ENCODE peak calls at places on chromosomes 4 and X, in nine cellular contexts. One of them, this sample, is unnamed.

GRCh38 chr4:54568184-54568583 is 89.6 kb upstream of the KIT start:
- DNase-seq in NCI-H446: no peak
- DNase-seq in tibial artery: no peak
- DNase-seq in stimulated activated CD4-positive, alpha-beta T cell treated with anti-CD3 and anti-CD28 coated beads, Interleukin-15, amount 100 ng/mL, for 1 hour: no peak
- DNase-seq in GOT3: no peak
- DNase-seq in memory B cell: no peak
- DNase-seq in osteocyte: no peak
- DNase-seq in dermis microvascular lymphatic vessel endothelial cell: no peak
- DNase-seq in AG04449: peak; percentile 64
- DNase-seq in this sample: peak; percentile 3

GRCh38 chr4:42339935-42340406 is 57.3 kb upstream of the SHISA3 start:
- DNase-seq in osteocyte: no peak
- DNase-seq in tibial artery: peak; percentile 51
- DNase-seq in stimulated activated CD4-positive, alpha-beta T cell treated with anti-CD3 and anti-CD28 coated beads, Interleukin-15, amount 100 ng/mL, for 1 hour: no peak
- DNase-seq in GOT3: no peak
- DNase-seq in NCI-H446: no peak
- DNase-seq in memory B cell: no peak
- DNase-seq in AG04449: no peak
- DNase-seq in dermis microvascular lymphatic vessel endothelial cell: peak; percentile 76
- DNase-seq in this sample: peak; percentile 56

GRCh38 chr4:13159041-13159620 is 325.0 kb downstream of the RAB28 start:
- DNase-seq in AG04449: no peak
- DNase-seq in NCI-H446: no peak
- DNase-seq in memory B cell: no peak
- DNase-seq in dermis microvascular lymphatic vessel endothelial cell: no peak
- DNase-seq in GOT3: no peak
- DNase-seq in stimulated activated CD4-positive, alpha-beta T cell treated with anti-CD3 and anti-CD28 coated beads, Interleukin-15, amount 100 ng/mL, for 1 hour: no peak
- DNase-seq in osteocyte: no peak
- DNase-seq in tibial artery: no peak
- DNase-seq in this sample: no peak

GRCh38 chr4:9904976-9905587 is 116.2 kb downstream of the SLC2A9 start:
- DNase-seq in dermis microvascular lymphatic vessel endothelial cell: no peak
- DNase-seq in osteocyte: no peak
- DNase-seq in NCI-H446: no peak
- DNase-seq in memory B cell: no peak
- DNase-seq in tibial artery: no peak
- DNase-seq in stimulated activated CD4-positive, alpha-beta T cell treated with anti-CD3 and anti-CD28 coated beads, Interleukin-15, amount 100 ng/mL, for 1 hour: no peak
- DNase-seq in GOT3: no peak
- DNase-seq in AG04449: no peak
- DNase-seq in this sample: no peak

GRCh38 chr4:39026096-39026495 is 6.1 kb downstream of the TMEM156 start:
- DNase-seq in NCI-H446: no peak
- DNase-seq in AG04449: no peak
- DNase-seq in osteocyte: no peak
- DNase-seq in tibial artery: no peak
- DNase-seq in stimulated activated CD4-positive, alpha-beta T cell treated with anti-CD3 and anti-CD28 coated beads, Interleukin-15, amount 100 ng/mL, for 1 hour: no peak
- DNase-seq in memory B cell: no peak
- DNase-seq in dermis microvascular lymphatic vessel endothelial cell: no peak
- DNase-seq in GOT3: no peak
- DNase-seq in this sample: no peak

GRCh38 chrX:20061869-20062254 is 54.8 kb downstream of the MAP7D2 start:
- DNase-seq in osteocyte: no peak
- DNase-seq in NCI-H446: no peak
- DNase-seq in tibial artery: no peak
- DNase-seq in AG04449: no peak
- DNase-seq in GOT3: no peak
- DNase-seq in stimulated activated CD4-positive, alpha-beta T cell treated with anti-CD3 and anti-CD28 coated beads, Interleukin-15, amount 100 ng/mL, for 1 hour: no peak
- DNase-seq in dermis microvascular lymphatic vessel endothelial cell: no peak
- DNase-seq in memory B cell: no peak
- DNase-seq in this sample: no peak

GRCh38 chr4:122777846-122778501 is 45.5 kb downstream of the BBS12 start:
- DNase-seq in memory B cell: no peak
- DNase-seq in GOT3: no peak
- DNase-seq in tibial artery: no peak
- DNase-seq in osteocyte: no peak
- DNase-seq in stimulated activated CD4-positive, alpha-beta T cell treated with anti-CD3 and anti-CD28 coated beads, Interleukin-15, amount 100 ng/mL, for 1 hour: no peak
- DNase-seq in NCI-H446: no peak
- DNase-seq in AG04449: peak; percentile 89
- DNase-seq in dermis microvascular lymphatic vessel endothelial cell: peak; percentile 34
- DNase-seq in this sample: no peak

GRCh38 chrX:134718329-134719317 is 60.4 kb upstream of the PLAC1 start:
- DNase-seq in AG04449: peak; percentile 94
- DNase-seq in GOT3: no peak
- DNase-seq in tibial artery: peak; percentile 42
- DNase-seq in osteocyte: no peak
- DNase-seq in dermis microvascular lymphatic vessel endothelial cell: peak; percentile 89
- DNase-seq in NCI-H446: peak; percentile 4
- DNase-seq in memory B cell: no peak
- DNase-seq in stimulated activated CD4-positive, alpha-beta T cell treated with anti-CD3 and anti-CD28 coated beads, Interleukin-15, amount 100 ng/mL, for 1 hour: no peak
- DNase-seq in this sample: peak; percentile 84

GRCh38 chr4:169361741-169362140 is 91.0 kb upstream of the SH3RF1 start:
- DNase-seq in tibial artery: no peak
- DNase-seq in osteocyte: no peak
- DNase-seq in GOT3: no peak
- DNase-seq in memory B cell: no peak
- DNase-seq in AG04449: no peak
- DNase-seq in stimulated activated CD4-positive, alpha-beta T cell treated with anti-CD3 and anti-CD28 coated beads, Interleukin-15, amount 100 ng/mL, for 1 hour: no peak
- DNase-seq in NCI-H446: no peak
- DNase-seq in dermis microvascular lymphatic vessel endothelial cell: peak; percentile 85
- DNase-seq in this sample: no peak

This sample was measured in glomerular endothelial cell.